ENCODE peak calls at places on chromosomes 4 and X, in four cellular contexts. One of them, this sample, is unnamed.

GRCh38 chr4:6851962-6852361 is 57.7 kb upstream of the TBC1D14 start:
- DNase-seq in K562: no peak
- DNase-seq in IMR-90: no peak
- DNase-seq in GM12878: no peak
- DNase-seq in this sample: no peak

GRCh38 chr4:141416219-141416618 is 195.5 kb downstream of the ZNF330 start:
- DNase-seq in K562: no peak
- DNase-seq in IMR-90: peak; percentile 31
- DNase-seq in GM12878: no peak
- DNase-seq in this sample: no peak

GRCh38 chr4:11130195-11130975 is 298.3 kb downstream of the HS3ST1 start:
- DNase-seq in GM12878: no peak
- DNase-seq in K562: no peak
- DNase-seq in IMR-90: peak; percentile 8
- DNase-seq in this sample: no peak

GRCh38 chrX:122625821-122626220 is 558.3 kb upstream of the GRIA3 start:
- DNase-seq in GM12878: no peak
- DNase-seq in IMR-90: peak; percentile 38
- DNase-seq in K562: no peak
- DNase-seq in this sample: no peak

GRCh38 chr4:6472387-6473263 is at the start of gene PPP2R2C:
- DNase-seq in K562: peak; percentile 69
- DNase-seq in GM12878: no peak
- DNase-seq in IMR-90: no peak
- DNase-seq in this sample: no peak

GRCh38 chrX:142680038-142680437 is 345.7 kb upstream of the SPANXN4 start:
- DNase-seq in GM12878: no peak
- DNase-seq in K562: no peak
- DNase-seq in IMR-90: no peak
- DNase-seq in this sample: no peak

GRCh38 chr4:68490826-68491457 is 43.7 kb downstream of the TMPRSS11E start:
- DNase-seq in GM12878: no peak
- DNase-seq in IMR-90: no peak
- DNase-seq in K562: no peak
- DNase-seq in this sample: no peak

GRCh38 chrX:54994668-54995452 is 872 bp upstream of the PFKFB1 start:
- DNase-seq in K562: no peak
- DNase-seq in IMR-90: no peak
- DNase-seq in GM12878: no peak
- DNase-seq in this sample: no peak

GRCh38 chr4:113502883-113503282 is 258.7 kb downstream of the CAMK2D start:
- DNase-seq in K562: no peak
- DNase-seq in IMR-90: no peak
- DNase-seq in GM12878: no peak
- DNase-seq in this sample: no peak

GRCh38 chr4:77095101-77095826 is 19.5 kb upstream of the CCNI start:
- DNase-seq in GM12878: no peak
- DNase-seq in K562: peak; percentile 61
- DNase-seq in IMR-90: peak; percentile 31
- DNase-seq in this sample: peak; percentile 68
- TF ChIP-seq FOS in GM12878: no peak
- TF ChIP-seq FOS in K562: no peak
- TF ChIP-seq FOS in IMR-90: no peak
- TF ChIP-seq FOS in this sample: no peak

GRCh38 chr4:153160856-153161598 is 43.2 kb upstream of the TRIM2 start:
- DNase-seq in K562: no peak
- DNase-seq in IMR-90: no peak
- DNase-seq in GM12878: no peak
- DNase-seq in this sample: no peak

GRCh38 chr4:153161599-153161971 is 42.7 kb upstream of the TRIM2 start:
- DNase-seq in GM12878: no peak
- DNase-seq in K562: no peak
- DNase-seq in IMR-90: peak; percentile 32
- DNase-seq in this sample: peak; percentile 12

GRCh38 chr4:153159728-153160221 is 44.5 kb upstream of the TRIM2 start:
- DNase-seq in K562: no peak
- DNase-seq in GM12878: no peak
- DNase-seq in IMR-90: peak; percentile 76
- DNase-seq in this sample: peak; percentile 84

GRCh38 chr4:153156263-153156662 is 48.0 kb upstream of the TRIM2 start:
- DNase-seq in GM12878: no peak
- DNase-seq in IMR-90: no peak
- DNase-seq in K562: peak; percentile 35
- DNase-seq in this sample: no peak

DNA sequence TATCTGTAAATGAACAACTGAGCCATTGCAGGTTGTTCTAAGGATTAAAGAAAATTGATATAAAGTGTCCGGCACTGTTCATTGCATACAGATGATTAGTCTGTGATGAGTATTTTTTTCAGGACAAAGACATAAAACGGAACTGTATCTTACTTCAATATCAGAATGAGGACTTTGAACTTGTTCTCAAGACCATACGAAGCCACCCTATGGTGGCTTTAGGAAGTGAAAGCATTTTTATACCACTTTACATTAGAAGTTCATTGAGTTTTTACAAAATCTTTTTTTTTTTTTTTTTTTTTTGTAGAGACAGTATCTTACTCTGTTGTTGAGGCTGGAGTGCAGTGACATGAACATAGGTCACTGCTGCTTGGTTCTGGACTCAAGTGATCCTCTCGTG is 45.2 kb upstream of the TRIM2 start:
- DNase-seq in GM12878: no peak
- DNase-seq in K562: no peak
- DNase-seq in IMR-90: no peak
- DNase-seq in this sample: no peak
- TF ChIP-seq FOS in GM12878: no peak
- TF ChIP-seq FOS in K562: no peak
- TF ChIP-seq FOS in IMR-90: no peak
- TF ChIP-seq FOS in this sample: no peak

DNA sequence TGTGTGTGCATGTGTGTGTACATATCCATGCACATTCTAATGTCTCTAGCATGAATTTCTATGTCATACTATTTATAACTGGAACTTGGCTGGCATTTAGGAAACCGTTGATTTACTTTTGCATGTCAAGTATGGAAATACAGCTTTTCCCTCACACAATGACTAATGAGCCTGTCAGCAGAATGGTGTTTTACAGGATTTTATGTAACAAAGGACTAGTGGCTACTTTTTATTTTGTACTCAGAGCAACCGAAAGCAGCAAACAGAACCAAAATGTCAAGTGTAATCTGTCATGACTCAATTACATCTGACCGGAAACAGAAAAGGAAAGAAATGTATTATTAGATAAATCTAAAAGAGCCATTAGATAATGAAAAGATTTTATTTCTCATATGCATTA is 1911.6 kb upstream of the AGA start:
- DNase-seq in GM12878: no peak
- DNase-seq in IMR-90: no peak
- DNase-seq in K562: no peak
- DNase-seq in this sample: no peak
- TF ChIP-seq FOS in GM12878: no peak
- TF ChIP-seq FOS in IMR-90: no peak
- TF ChIP-seq FOS in K562: no peak
- TF ChIP-seq FOS in this sample: no peak

GRCh38 chr4:54954656-54955388 is 170.6 kb downstream of the KDR start:
- DNase-seq in IMR-90: no peak
- DNase-seq in GM12878: no peak
- DNase-seq in K562: no peak
- DNase-seq in this sample: peak; percentile 60

GRCh38 chr4:54961357-54961975 is 163.9 kb downstream of the KDR start:
- DNase-seq in K562: peak; percentile 39
- DNase-seq in IMR-90: peak; percentile 52
- DNase-seq in GM12878: no peak
- DNase-seq in this sample: peak; percentile 69

GRCh38 chr4:54958236-54958635 is 167.2 kb downstream of the KDR start:
- DNase-seq in K562: no peak
- DNase-seq in GM12878: no peak
- DNase-seq in IMR-90: peak; percentile 22
- DNase-seq in this sample: no peak

DNA sequence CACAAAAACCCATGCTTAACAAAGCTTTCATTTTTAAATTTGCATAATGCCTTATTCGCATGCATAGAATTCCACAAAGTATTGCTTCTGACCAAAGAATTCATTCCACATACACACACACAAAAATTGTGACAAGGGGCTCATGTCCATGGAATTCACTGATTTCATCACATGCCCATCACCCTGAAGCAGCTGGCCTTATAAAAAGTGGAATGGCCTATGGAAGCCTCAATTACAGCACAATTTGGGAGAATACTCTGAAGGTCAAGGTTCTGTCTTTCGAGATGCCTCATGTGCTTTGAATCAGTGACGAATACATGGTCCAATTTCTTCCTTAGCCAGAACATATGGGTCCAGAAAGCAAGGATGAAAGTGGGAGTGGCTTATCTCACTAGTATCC is 165.7 kb downstream of the KDR start:
- DNase-seq in IMR-90: peak; percentile 83
- DNase-seq in K562: no peak
- DNase-seq in GM12878: no peak
- DNase-seq in this sample: no peak
- TF ChIP-seq FOS in IMR-90: no peak
- TF ChIP-seq FOS in K562: no peak
- TF ChIP-seq FOS in GM12878: no peak
- TF ChIP-seq FOS in this sample: no peak

DNA sequence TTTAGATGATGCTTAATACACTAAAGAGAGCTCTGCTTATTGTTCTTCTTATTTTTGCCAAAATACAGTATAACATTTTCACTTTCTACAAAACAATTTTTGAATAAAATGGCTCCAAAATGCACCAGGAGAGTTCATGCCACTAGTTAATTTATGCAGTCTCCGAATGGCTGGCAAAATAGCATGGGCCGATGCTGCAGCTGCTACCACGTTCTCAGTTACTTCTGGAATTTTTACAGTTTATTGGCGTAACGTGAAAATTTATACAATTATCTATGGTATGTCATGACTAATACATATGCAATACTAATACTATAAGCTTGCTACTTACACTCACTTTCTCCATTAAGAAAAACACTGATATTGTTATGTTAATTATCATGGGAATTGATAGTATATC is 16.5 kb downstream of the KLHL13 start:
- DNase-seq in GM12878: no peak
- DNase-seq in K562: no peak
- DNase-seq in IMR-90: no peak
- DNase-seq in this sample: no peak
- TF ChIP-seq FOS in GM12878: no peak
- TF ChIP-seq FOS in K562: no peak
- TF ChIP-seq FOS in IMR-90: no peak
- TF ChIP-seq FOS in this sample: no peak

GRCh38 chr4:110197421-110198398 is 705 bp downstream of the ELOVL6 start:
- DNase-seq in IMR-90: peak; percentile 39
- DNase-seq in K562: peak; percentile 23
- DNase-seq in GM12878: no peak
- DNase-seq in this sample: peak; percentile 59

GRCh38 chr4:110200673-110201072 is 2.3 kb upstream of the ELOVL6 start:
- DNase-seq in K562: no peak
- DNase-seq in GM12878: no peak
- DNase-seq in IMR-90: no peak
- DNase-seq in this sample: no peak

GRCh38 chr4:110201502-110201901 is 3.1 kb upstream of the ELOVL6 start:
- DNase-seq in GM12878: no peak
- DNase-seq in K562: no peak
- DNase-seq in IMR-90: no peak
- DNase-seq in this sample: no peak

GRCh38 chr4:110198472-110199419 is at the start of gene ELOVL6:
- DNase-seq in K562: peak; percentile 71
- DNase-seq in IMR-90: peak; percentile 72
- DNase-seq in GM12878: peak; percentile 55
- DNase-seq in this sample: peak; percentile 50

GRCh38 chr4:110202024-110202423 is 3.6 kb upstream of the ELOVL6 start:
- DNase-seq in IMR-90: no peak
- DNase-seq in K562: no peak
- DNase-seq in GM12878: no peak
- DNase-seq in this sample: no peak
- TF ChIP-seq FOS in IMR-90: no peak
- TF ChIP-seq FOS in K562: no peak
- TF ChIP-seq FOS in GM12878: no peak
- TF ChIP-seq FOS in this sample: no peak

GRCh38 chr4:52202251-52202779 is 151.2 kb downstream of the SPATA18 start:
- DNase-seq in K562: no peak
- DNase-seq in GM12878: no peak
- DNase-seq in IMR-90: no peak
- DNase-seq in this sample: no peak
- TF ChIP-seq FOS in K562: no peak
- TF ChIP-seq FOS in GM12878: no peak
- TF ChIP-seq FOS in IMR-90: no peak
- TF ChIP-seq FOS in this sample: no peak

DNA sequence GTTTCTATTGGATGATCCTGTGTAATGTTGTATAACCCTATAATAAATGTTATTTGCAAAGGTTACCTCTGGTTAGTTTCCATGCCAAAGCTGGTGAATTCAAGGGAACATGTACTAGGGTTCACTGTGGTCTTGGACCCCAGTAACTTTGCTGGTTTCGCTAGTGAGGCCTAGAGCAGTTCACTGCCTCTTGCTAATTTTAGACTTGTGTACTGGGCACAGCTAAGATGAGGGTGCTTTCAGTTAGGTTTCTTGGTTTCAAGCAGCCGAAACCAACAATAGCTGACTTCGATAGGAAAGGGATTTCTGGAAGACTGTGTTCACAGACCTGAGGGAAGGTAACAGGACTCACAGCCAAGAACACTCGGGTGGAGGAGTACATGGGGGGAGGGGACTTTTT is 215.5 kb upstream of the BCOR start:
- DNase-seq in K562: no peak
- DNase-seq in GM12878: no peak
- DNase-seq in IMR-90: no peak
- DNase-seq in this sample: no peak
- TF ChIP-seq FOS in K562: no peak
- TF ChIP-seq FOS in GM12878: no peak
- TF ChIP-seq FOS in IMR-90: no peak
- TF ChIP-seq FOS in this sample: no peak